ENCODE peak calls at places on chromosome 6, in eight cellular contexts. B is occipital lobe, H is H4, W is HFFc6, D is HT1080, M is H1, I is NCI-H526 treated with DMSO at 0.1 percent for 48 hours, R is right lobe of liver. V is an unnamed sample.

GRCh38 chr6:31834704-31835375 is 7.3 kb downstream of the HSPA1B start:
- DNase-seq in B (peak; percentile 78), R (peak; percentile 77), M (peak; percentile 89), D (no peak), W (no peak), I (peak; percentile 85), H (peak; percentile 65), V (peak; percentile 84)

GRCh38 chr6:11364971-11365397 is 132.5 kb upstream of the NEDD9 start:
- DNase-seq in H (no peak), R (no peak), W (no peak), M (no peak), B (no peak), I (no peak), D (no peak), V (no peak)

GRCh38 chr6:139262519-139263300 is 29.1 kb downstream of the TXLNB start:
- DNase-seq in I (no peak), D (peak; percentile 53), H (no peak), M (no peak), W (no peak), B (no peak), R (no peak), V (no peak)

GRCh38 chr6:154432533-154433476 is 76.2 kb upstream of the IPCEF1 start:
- DNase-seq in W (peak; percentile 3), I (no peak), R (no peak), D (peak; percentile 34), M (no peak), B (no peak), H (no peak), V (no peak)

GRCh38 chr6:136501514-136501913 is 48.7 kb downstream of the MAP7 start:
- DNase-seq in D (no peak), B (no peak), R (no peak), W (no peak), H (no peak), M (no peak), I (no peak), V (no peak)

GRCh38 chr6:3732345-3733141 is 19.0 kb downstream of the PXDC1 start:
- DNase-seq in M (peak; percentile 85), R (peak; percentile 80), B (peak; percentile 48), H (peak; percentile 62), D (peak; percentile 63), W (peak; percentile 62), I (peak; percentile 75), V (peak; percentile 76)

GRCh38 chr6:35161776-35162607 is 20.9 kb upstream of the TCP11 start:
- DNase-seq in H (no peak), D (no peak), B (no peak), R (peak; percentile 53), W (no peak), I (no peak), M (no peak), V (no peak)

GRCh38 chr6:70133246-70133645 is 169.6 kb downstream of the COL9A1 start:
- DNase-seq in W (no peak), M (no peak), B (no peak), H (no peak), D (peak; percentile 70), I (no peak), R (no peak), V (no peak)

GRCh38 chr6:20302702-20303251 is 90.5 kb upstream of the MBOAT1 start:
- DNase-seq in B (no peak), M (no peak), D (no peak), H (no peak), R (no peak), I (no peak), W (peak; percentile 33), V (no peak)

V was measured in naive thymus-derived CD8-positive, alpha-beta T cell.